ENCODE peak calls at places on chromosomes 16 and 17, in five cellular contexts. K is uterus, L is AG09309, X is colonic mucosa, C is RWPE2. G is an unnamed sample.

GRCh38 chr16:85465328-85466307 is 147.5 kb upstream of the GSE1 start:
- DNase-seq in X (no peak), K (peak; percentile 77), L (no peak), C (no peak), G (no peak)

GRCh38 chr16:85286970-85287814 is 174.9 kb upstream of the CIBAR2 start:
- DNase-seq in L (no peak), C (no peak), X (no peak), K (no peak), G (no peak)

GRCh38 chr17:30600830-30601494 is 123.8 kb downstream of the GOSR1 start:
- DNase-seq in C (no peak), K (no peak), X (peak; percentile 50), L (no peak), G (no peak)

GRCh38 chr17:40074175-40074512 is 11.4 kb downstream of the THRA start:
- DNase-seq in C (no peak), X (no peak), K (no peak), L (no peak), G (no peak)

GRCh38 chr17:74117999-74118421 is 85.5 kb upstream of the RPL38 start:
- DNase-seq in C (peak; percentile 36), X (no peak), K (no peak), L (no peak), G (no peak)

GRCh38 chr16:11224096-11224893 is 31.7 kb downstream of the SOCS1 start:
- DNase-seq in C (no peak), K (peak; percentile 62), X (peak; percentile 51), L (no peak), G (peak; percentile 74)

GRCh38 chr16:85119333-85120005 is 7.2 kb upstream of the CIBAR2 start:
- DNase-seq in L (no peak), X (no peak), C (no peak), K (no peak), G (no peak)

GRCh38 chr17:66492500-66493123 is 190.2 kb downstream of the PRKCA start:
- DNase-seq in L (no peak), C (no peak), X (no peak), K (no peak), G (no peak)

GRCh38 chr17:69480197-69480596 is 65.7 kb downstream of the MAP2K6 start:
- DNase-seq in C (no peak), K (no peak), X (no peak), L (no peak), G (peak; percentile 72)

GRCh38 chr16:20676268-20676828 is 21.1 kb downstream of the ACSM1 start:
- DNase-seq in X (peak; percentile 49), C (no peak), L (no peak), K (peak; percentile 54), G (no peak)

GRCh38 chr17:75727391-75727790 is 6.1 kb downstream of the ITGB4 start:
- DNase-seq in X (no peak), K (no peak), L (no peak), C (no peak), G (no peak)

GRCh38 chr17:53137919-53138318 is 684.8 kb upstream of the KIF2B start:
- DNase-seq in X (no peak), L (no peak), K (no peak), C (no peak), G (no peak)

GRCh38 chr16:58862334-58863024 is 128.4 kb upstream of the GOT2 start:
- DNase-seq in C (no peak), X (no peak), L (no peak), K (no peak), G (no peak)

GRCh38 chr16:7246578-7246977 is 86.1 kb upstream of the RBFOX1 start:
- DNase-seq in X (no peak), L (no peak), C (no peak), K (no peak), G (no peak)

GRCh38 chr16:69169051-69169450 is 17.9 kb upstream of the SNTB2 start:
- DNase-seq in K (no peak), C (no peak), X (no peak), L (no peak), G (no peak)

GRCh38 chr17:8948462-8948861 is 17.0 kb downstream of the PIK3R5 start:
- DNase-seq in C (no peak), K (no peak), L (no peak), X (no peak), G (no peak)

GRCh38 chr17:46027326-46028325 is 28.6 kb downstream of the STH start:
- DNase-seq in X (no peak), C (peak; percentile 35), K (no peak), L (no peak), G (no peak)

GRCh38 chr17:69423450-69423849 is 9.0 kb downstream of the MAP2K6 start:
- DNase-seq in C (no peak), K (no peak), X (no peak), L (no peak), G (no peak)

GRCh38 chr17:58666858-58667267 is 25.0 kb downstream of the TEX14 start:
- DNase-seq in K (peak; percentile 44), X (peak; percentile 77), C (peak; percentile 93), L (no peak), G (peak; percentile 41)

GRCh38 chr17:14745541-14745940 is 444.7 kb downstream of the HS3ST3B1 start:
- DNase-seq in X (no peak), C (no peak), L (peak; percentile 37), K (no peak), G (no peak)

GRCh38 chr17:32998893-32999240 is 7.2 kb downstream of the SPACA3 start:
- DNase-seq in C (no peak), K (no peak), L (peak; percentile 35), X (no peak), G (no peak)

GRCh38 chr16:67236551-67237395 is 9.8 kb downstream of the TMEM208 start:
- DNase-seq in X (peak; percentile 67), L (no peak), C (peak; percentile 85), K (peak; percentile 44), G (no peak)

GRCh38 chr16:49637511-49637910 is 218.4 kb downstream of the ZNF423 start:
- DNase-seq in L (no peak), C (no peak), X (no peak), K (no peak), G (no peak)

GRCh38 chr17:57679906-57680695 is 65.0 kb downstream of the CCDC182 start:
- DNase-seq in L (no peak), K (no peak), X (no peak), C (no peak), G (no peak)

GRCh38 chr16:86511317-86512161 is 1.2 kb downstream of the FOXF1 start:
- DNase-seq in X (no peak), C (peak; percentile 68), L (no peak), K (no peak), G (no peak)

GRCh38 chr16:85235988-85236831 is 123.9 kb upstream of the CIBAR2 start:
- DNase-seq in L (no peak), C (no peak), X (peak; percentile 40), K (peak; percentile 60), G (no peak)

GRCh38 chr17:70479779-70480178 is 310.4 kb downstream of the KCNJ2 start:
- DNase-seq in C (no peak), K (no peak), L (no peak), X (no peak), G (no peak)

GRCh38 chr17:80605326-80606066 is 60.9 kb downstream of the RPTOR start:
- DNase-seq in L (no peak), K (no peak), X (no peak), C (peak; percentile 86), G (no peak)

GRCh38 chr16:5328546-5328945 is 231.0 kb upstream of the EEF2KMT start:
- DNase-seq in C (no peak), L (no peak), X (no peak), K (no peak), G (no peak)

DNA sequence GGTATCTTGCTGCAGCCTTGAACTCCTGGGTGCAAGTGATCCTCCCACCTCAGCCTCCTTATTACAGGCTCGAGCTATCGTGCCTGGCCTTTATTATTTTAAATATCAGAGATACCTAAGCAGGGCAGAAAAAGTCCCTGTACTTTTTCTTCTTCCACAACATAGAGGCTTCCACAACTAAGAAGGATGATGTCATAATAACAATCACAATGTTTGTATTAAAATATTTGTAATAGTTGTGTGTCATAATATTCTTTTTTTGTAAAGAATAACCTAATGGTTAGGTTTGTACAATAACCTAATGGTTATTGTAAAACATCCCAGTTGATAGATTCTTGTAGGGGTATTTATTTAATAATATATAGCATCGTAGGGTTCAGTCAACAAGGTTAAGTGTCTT is 26.7 kb upstream of the DUSP14 start:
- DNase-seq in X (no peak), K (no peak), L (no peak), C (no peak), G (no peak)
- H3K4me3 ChIP-seq in X (no peak overlapping the region), K (no peak overlapping the region), L (no peak overlapping the region), C (no peak overlapping the region), G (no peak overlapping the region)

GRCh38 chr17:7043544-7044268 is at the start of gene SLC16A11:
- DNase-seq in X (peak; percentile 59), C (no peak), L (no peak), K (no peak), G (no peak)

GRCh38 chr17:7045492-7046126 is 1.7 kb upstream of the SLC16A11 start:
- DNase-seq in X (peak; percentile 72), C (no peak), K (no peak), L (no peak), G (no peak)

GRCh38 chr17:7046127-7046724 is 2.3 kb upstream of the SLC16A11 start:
- DNase-seq in C (peak; percentile 87), X (peak; percentile 95), L (no peak), K (no peak), G (no peak)

GRCh38 chr17:7048968-7049367 is 5.1 kb upstream of the SLC16A11 start:
- DNase-seq in X (no peak), C (no peak), L (no peak), K (no peak), G (no peak)

GRCh38 chr17:7047566-7047965 is 3.7 kb upstream of the SLC16A11 start:
- DNase-seq in C (no peak), K (no peak), L (no peak), X (no peak), G (no peak)
- H3K4me3 ChIP-seq in C (no peak overlapping the region), K (no peak overlapping the region), L (no peak overlapping the region), X (no peak overlapping the region), G (no peak overlapping the region)

GRCh38 chr17:11747441-11747840 is 149.2 kb downstream of the DNAH9 start:
- DNase-seq in K (no peak), C (no peak), X (no peak), L (no peak), G (no peak)

GRCh38 chr17:11738151-11738550 is 139.9 kb downstream of the DNAH9 start:
- DNase-seq in X (no peak), K (no peak), L (no peak), C (no peak), G (no peak)

GRCh38 chr17:11739848-11740247 is 141.6 kb downstream of the DNAH9 start:
- DNase-seq in C (no peak), K (no peak), L (no peak), X (no peak), G (no peak)

GRCh38 chr17:11744696-11745095 is 146.4 kb downstream of the DNAH9 start:
- DNase-seq in L (no peak), X (no peak), K (no peak), C (no peak), G (no peak)

DNA sequence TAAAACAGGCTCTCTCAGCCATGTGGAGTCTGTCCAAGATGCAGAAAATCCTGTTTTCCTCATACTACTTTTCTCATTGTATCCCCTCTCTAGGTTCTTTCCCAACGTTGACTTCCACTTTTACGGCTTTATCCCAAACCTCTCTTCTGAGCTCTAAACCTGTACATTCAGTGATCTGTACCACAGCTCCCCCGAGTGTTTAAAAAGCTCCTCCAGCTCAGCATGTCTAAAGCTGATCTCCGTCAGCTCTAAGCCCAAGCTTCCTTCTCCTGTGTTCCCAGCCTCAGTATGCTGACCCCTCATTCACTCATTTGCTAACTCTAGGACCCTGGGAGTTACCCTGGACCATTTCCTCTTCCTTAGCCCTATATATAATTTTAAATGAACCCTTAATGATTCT is 144.6 kb downstream of the DNAH9 start:
- DNase-seq in C (no peak), X (no peak), K (no peak), L (no peak), G (no peak)
- H3K4me3 ChIP-seq in C (no peak overlapping the region), X (no peak overlapping the region), K (no peak overlapping the region), L (no peak overlapping the region), G (no peak overlapping the region)

GRCh38 chr17:79023180-79023705 is 726 bp upstream of the C1QTNF1 start:
- DNase-seq in C (peak; percentile 33), X (no peak), K (no peak), L (no peak), G (peak; percentile 7)
- H3K4me3 ChIP-seq in C (no peak overlapping the region), X (no peak overlapping the region), K (no peak overlapping the region), L (no peak overlapping the region), G (no peak overlapping the region)